ENCODE peak calls at places on chromosomes 6 and 20, in ten cellular contexts. Q, G, Y, H, D, W, J, E, F and C are unnamed samples.
A peak's percentile ranks its signal among the peaks of the same experiment; 100 is the strongest.

GRCh38 chr6:74222768-74223321 is 526.8 kb downstream of the CD109 start:
- DNase-seq in Q (no peak), G (no peak), Y (peak; percentile 22), H (no peak), D (no peak), W (no peak), J (no peak), E (no peak), F (no peak), C (no peak)

GRCh38 chr6:158086054-158086705 is 81.9 kb downstream of the SERAC1 start:
- DNase-seq in Q (peak; percentile 69), G (no peak), Y (peak; percentile 22), H (no peak), D (no peak), W (no peak), J (no peak), E (no peak), F (no peak), C (no peak)

GRCh38 chr6:79377830-79378460 is 143.5 kb upstream of the HMGN3 start:
- DNase-seq in Q (no peak), G (no peak), Y (peak; percentile 63), H (no peak), D (peak; percentile 42), W (no peak), J (peak; percentile 33), E (no peak), F (no peak), C (no peak)

GRCh38 chr20:32973077-32973717 is 31.0 kb downstream of the SUN5 start:
- DNase-seq in Q (no peak), G (no peak), Y (no peak), H (no peak), D (no peak), W (no peak), J (no peak), E (no peak), F (no peak), C (no peak)

GRCh38 chr6:90584636-90585255 is 2.1 kb downstream of the MAP3K7 start:
- DNase-seq in Q (no peak), G (no peak), Y (no peak), H (no peak), D (no peak), W (no peak), J (no peak), E (no peak), F (no peak), C (no peak)

GRCh38 chr6:13524801-13525508 is 37.6 kb upstream of the GFOD1 start:
- DNase-seq in Q (no peak), G (no peak), Y (no peak), H (no peak), D (no peak), W (no peak), J (no peak), E (no peak), F (no peak), C (no peak)

GRCh38 chr6:142155091-142155490 is 8.0 kb downstream of the VTA1 start:
- DNase-seq in Q (no peak), G (no peak), Y (no peak), H (no peak), D (no peak), W (no peak), J (no peak), E (no peak), F (no peak), C (no peak)

GRCh38 chr6:144343736-144344428 is 58.7 kb downstream of the UTRN start:
- DNase-seq in Q (no peak), G (peak; percentile 42), Y (no peak), H (no peak), D (no peak), W (no peak), J (no peak), E (no peak), F (no peak), C (no peak)

GRCh38 chr6:125832396-125832795 is 41.6 kb downstream of the NCOA7 start:
- DNase-seq in Q (no peak), G (no peak), Y (no peak), H (no peak), D (no peak), W (no peak), J (no peak), E (no peak), F (no peak), C (no peak)

GRCh38 chr6:3749991-3750323 is 1.6 kb downstream of the PXDC1 start:
- DNase-seq in Q (peak; percentile 59), G (peak; percentile 78), Y (peak; percentile 65), H (peak; percentile 56), D (no peak), W (no peak), J (peak; percentile 58), E (no peak), F (no peak), C (no peak)

GRCh38 chr6:33392168-33392947 is 735 bp downstream of the KIFC1 start:
- DNase-seq in Q (no peak), G (no peak), Y (no peak), H (no peak), D (no peak), W (no peak), J (no peak), E (no peak), F (no peak), C (no peak)

GRCh38 chr6:134161036-134161435 is 108.6 kb upstream of the SLC2A12 start:
- DNase-seq in Q (no peak), G (no peak), Y (no peak), H (no peak), D (no peak), W (no peak), J (no peak), E (no peak), F (no peak), C (peak; percentile 58)

GRCh38 chr20:61300293-61300692 is 48.2 kb downstream of the CDH4 start:
- DNase-seq in Q (no peak), G (no peak), Y (no peak), H (no peak), D (no peak), W (no peak), J (no peak), E (no peak), F (no peak), C (no peak)

DNA sequence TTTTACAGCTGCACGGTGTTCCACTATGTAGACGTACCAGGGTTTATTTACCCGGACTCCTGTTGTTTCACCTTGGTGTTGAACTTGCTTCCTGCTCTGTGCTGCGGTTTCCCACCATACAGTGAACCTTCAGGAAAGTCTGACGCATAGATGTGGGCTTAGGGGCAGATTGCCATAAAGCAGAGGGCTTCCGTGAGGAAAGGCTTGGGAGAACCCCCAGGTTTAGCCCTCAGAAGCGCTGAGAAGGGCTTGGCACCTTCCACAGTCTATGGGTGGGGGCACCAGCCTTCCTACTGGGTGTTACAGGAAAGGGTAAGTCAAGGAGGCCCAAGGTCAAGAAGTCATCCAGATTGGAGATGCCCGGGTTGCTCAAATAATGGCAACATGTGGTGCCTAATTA is 19.2 kb upstream of the MRPS18A start:
- DNase-seq in Q (no peak), G (no peak), Y (no peak), H (no peak), D (no peak), W (no peak), J (no peak), E (no peak), F (no peak), C (no peak)
- H3K4me1 ChIP-seq in Q (peaks cover 25% of the 10 kb centered on the region), G (peaks cover 35% of the 10 kb centered on the region), Y (peaks cover 29% of the 10 kb centered on the region), H (no peaks in the 10 kb centered on the region), D (peaks cover 59% of the 10 kb centered on the region), W (peaks cover 55% of the 10 kb centered on the region), J (peaks cover 29% of the 10 kb centered on the region), E (no peaks in the 10 kb centered on the region), F (peaks cover 47% of the 10 kb centered on the region), C (peaks cover 22% of the 10 kb centered on the region)

DNA sequence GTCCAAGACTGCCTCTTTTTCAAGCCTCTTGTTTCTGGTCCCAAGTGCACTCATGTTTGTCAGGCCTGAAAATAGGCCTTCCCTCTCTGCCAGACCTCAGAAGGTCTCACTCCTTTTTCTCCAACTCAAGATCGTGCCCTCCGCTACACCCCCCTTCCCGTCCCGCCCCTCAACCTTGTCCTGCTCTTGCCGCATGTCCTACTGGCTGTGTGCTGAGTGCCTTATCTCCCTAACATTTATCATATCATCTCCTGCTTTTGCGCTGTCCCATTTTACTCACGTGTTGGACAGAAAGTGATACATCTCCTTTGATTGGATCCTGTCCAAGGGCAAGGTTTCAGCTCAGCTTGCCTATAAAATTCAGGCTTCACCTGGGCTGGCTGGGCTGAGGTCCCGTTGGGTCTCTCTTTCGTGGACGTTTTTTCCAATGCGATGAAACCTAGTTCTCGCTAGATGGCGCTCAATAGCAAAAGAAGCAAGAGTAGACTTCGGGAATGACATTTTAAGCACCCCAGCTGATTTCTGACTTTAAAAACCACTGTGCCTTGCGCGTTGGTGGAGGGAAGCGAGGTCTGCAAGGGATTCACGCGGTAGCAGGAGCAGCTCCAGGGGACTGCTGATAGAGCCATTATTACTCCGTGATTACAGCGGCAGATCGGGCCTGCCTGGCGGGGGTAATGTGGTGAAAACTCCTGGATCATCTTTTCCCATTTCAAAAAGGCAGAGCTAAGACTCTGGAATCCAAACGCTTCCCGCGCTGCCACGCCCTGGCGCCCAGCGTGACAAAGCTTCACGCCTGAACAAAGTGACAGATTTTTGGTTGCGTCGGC is 137.6 kb downstream of the IMPG1 start:
- DNase-seq in Q (peak; percentile 44), G (peak; percentile 67), Y (peak; percentile 86), H (peak; percentile 48), D (no peak), W (no peak), J (peak; percentile 52), E (no peak), F (peak; percentile 50), C (peak; percentile 64)
- H3K4me3 ChIP-seq in Q (peak overlapping the region; percentile 12), G (no peak overlapping the region), Y (peak overlapping the region; percentile 43), H (peak overlapping the region; percentile 31), D (peak overlapping the region; percentile 48), W (peak overlapping the region; percentile 38), J (peak overlapping the region; percentile 39), E (no peak overlapping the region), F (peak overlapping the region; percentile 29), C (peak overlapping the region; percentile 18)

DNA sequence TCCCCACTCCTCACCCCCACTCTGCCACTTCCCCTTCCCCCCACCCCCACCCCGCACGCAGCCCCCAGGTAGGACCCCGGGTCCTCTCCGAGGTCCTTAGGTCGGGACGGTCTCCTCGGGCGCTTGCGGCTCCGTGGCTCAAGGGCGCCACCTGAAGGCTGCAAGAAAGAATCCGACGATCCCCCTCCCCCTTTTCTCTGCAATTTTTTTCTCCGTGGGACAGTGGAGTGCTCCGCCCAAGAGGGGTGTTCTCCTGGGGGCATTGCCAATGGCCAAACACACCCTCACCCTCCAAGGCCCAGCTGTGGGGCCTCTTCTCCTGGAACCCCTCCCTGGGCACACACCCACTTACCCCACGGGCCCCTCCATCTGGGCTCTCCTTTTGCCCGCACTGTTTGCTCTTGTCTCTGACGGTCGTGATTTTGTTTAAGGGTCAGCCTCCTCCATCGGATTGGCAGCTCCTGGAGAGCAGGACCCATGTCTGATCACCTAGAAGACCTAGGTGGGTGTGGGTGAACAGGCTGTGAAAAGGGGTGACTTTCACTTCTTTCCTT is 1.1 kb upstream of the TMEM74B start:
- DNase-seq in Q (peak; percentile 40), G (peak; percentile 50), Y (peak; percentile 37), H (no peak), D (peak; percentile 67), W (peak; percentile 76), J (peak; percentile 51), E (no peak), F (peak; percentile 81), C (peak; percentile 56)
- H3K27me3 ChIP-seq in Q (no peaks in the 10 kb centered on the region), G (no peaks in the 10 kb centered on the region), Y (peaks cover 48% of the 10 kb centered on the region), H (no peaks in the 10 kb centered on the region), D (peaks cover 16% of the 10 kb centered on the region), W (no peaks in the 10 kb centered on the region), J (peaks cover 3% of the 10 kb centered on the region), E (peaks cover 9% of the 10 kb centered on the region), F (no peaks in the 10 kb centered on the region), C (peaks cover 2% of the 10 kb centered on the region)

DNA sequence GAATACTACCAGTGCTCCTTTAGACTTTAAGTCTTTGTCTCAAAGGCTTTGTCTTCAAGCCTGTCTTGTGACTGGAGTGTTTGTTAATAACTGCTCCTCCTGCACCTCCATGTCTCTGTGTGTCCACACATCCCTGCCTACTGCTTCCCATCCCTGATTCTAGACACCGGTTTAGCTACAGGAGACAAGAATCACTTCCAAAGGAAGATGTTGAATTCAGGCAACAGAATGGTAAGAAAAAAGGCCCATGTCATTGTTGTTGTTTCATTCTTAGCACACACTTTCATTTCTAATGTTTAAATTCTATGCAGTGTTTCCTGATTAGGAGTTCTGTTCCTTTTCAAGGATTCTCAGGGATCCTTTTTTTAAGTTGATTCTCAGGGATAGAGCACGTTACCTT is 293.6 kb upstream of the STXBP5 start:
- DNase-seq in Q (no peak), G (no peak), Y (no peak), H (no peak), D (no peak), W (no peak), J (no peak), E (no peak), F (no peak), C (no peak)
- H3K4me1 ChIP-seq in Q (peaks cover 15% of the 10 kb centered on the region), G (no peaks in the 10 kb centered on the region), Y (peaks cover 14% of the 10 kb centered on the region), H (no peaks in the 10 kb centered on the region), D (peaks cover 17% of the 10 kb centered on the region), W (peaks cover 12% of the 10 kb centered on the region), J (peaks cover 30% of the 10 kb centered on the region), E (no peaks in the 10 kb centered on the region), F (peaks cover 3% of the 10 kb centered on the region), C (peaks cover 9% of the 10 kb centered on the region)